ENCODE peak calls at places on chromosomes 12 and 14, in six cellular contexts. B is GM06990, W is uterus, C is endothelial cell, U is AG04449, I is dorsolateral prefrontal cortex. G is an unnamed sample.

GRCh38 chr12:95803817-95804216 is 13.3 kb upstream of the NTN4 start:
- DNase-seq in W (no peak), U (no peak), I (no peak), B (no peak), C (no peak), G (no peak)

GRCh38 chr14:94649543-94650443 is 37.6 kb downstream of the SERPINA3 start:
- DNase-seq in C (no peak), I (no peak), W (no peak), B (no peak), U (no peak), G (no peak)

GRCh38 chr12:63294327-63294632 is 143.3 kb upstream of the AVPR1A start:
- DNase-seq in B (no peak), C (no peak), W (no peak), U (peak; percentile 19), I (no peak), G (no peak)

GRCh38 chr14:68292467-68293334 is 473.1 kb downstream of the RAD51B start:
- DNase-seq in I (no peak), U (no peak), B (no peak), W (no peak), C (no peak), G (no peak)

GRCh38 chr14:70885343-70886014 is 21.8 kb upstream of the PCNX1 start:
- DNase-seq in B (no peak), U (no peak), W (no peak), C (no peak), I (no peak), G (no peak)

GRCh38 chr12:6347367-6348338 is 5.8 kb upstream of the TNFRSF1A start:
- DNase-seq in U (no peak), I (no peak), C (no peak), W (peak; percentile 69), B (no peak), G (no peak)

GRCh38 chr14:90426663-90427062 is 29.8 kb downstream of the CALM1 start:
- DNase-seq in C (no peak), B (no peak), U (no peak), I (peak; percentile 33), W (no peak), G (no peak)

GRCh38 chr14:36747411-36748184 is 85.9 kb downstream of the PAX9 start:
- DNase-seq in I (no peak), B (no peak), W (no peak), U (no peak), C (no peak), G (no peak)

GRCh38 chr14:92716131-92716530 is 32.3 kb downstream of the LGMN start:
- DNase-seq in B (no peak), I (no peak), U (no peak), W (no peak), C (no peak), G (no peak)

GRCh38 chr14:55794655-55795583 is 214.9 kb downstream of the KTN1 start:
- DNase-seq in I (no peak), W (no peak), C (no peak), U (no peak), B (no peak), G (no peak)

GRCh38 chr12:46950116-46950515 is 124.3 kb upstream of the SLC38A4 start:
- DNase-seq in B (no peak), C (no peak), U (no peak), I (no peak), W (no peak), G (no peak)

GRCh38 chr14:85597701-85598100 is 67.8 kb downstream of the FLRT2 start:
- DNase-seq in W (no peak), C (no peak), I (no peak), U (no peak), B (no peak), G (no peak)

GRCh38 chr12:114636723-114637480 is 47.1 kb downstream of the TBX3 start:
- DNase-seq in B (no peak), W (no peak), I (no peak), C (peak; percentile 16), U (no peak), G (no peak)

GRCh38 chr14:102056694-102057442 is 30.0 kb downstream of the HSP90AA1 start:
- DNase-seq in W (no peak), U (no peak), I (no peak), B (no peak), C (no peak), G (no peak)

GRCh38 chr14:53951661-53952265 is 4.9 kb downstream of the BMP4 start:
- DNase-seq in B (no peak), U (no peak), C (no peak), I (no peak), W (no peak), G (no peak)

GRCh38 chr12:48532601-48533000 is 7.2 kb downstream of the OR8S1 start:
- DNase-seq in C (no peak), I (no peak), U (no peak), B (no peak), W (no peak), G (no peak)

GRCh38 chr12:117052386-117053049 is 46.7 kb downstream of the TESC start:
- DNase-seq in W (no peak), U (no peak), I (no peak), C (no peak), B (no peak), G (no peak)

GRCh38 chr14:100674428-100674827 is 52.3 kb upstream of the DLK1 start:
- DNase-seq in C (no peak), W (no peak), U (no peak), I (no peak), B (no peak), G (no peak)

GRCh38 chr14:20350860-20351259 is 7.4 kb downstream of the PARP2 start:
- DNase-seq in B (no peak), C (no peak), U (no peak), I (no peak), W (no peak), G (no peak)

GRCh38 chr12:109927622-109928021 is 27.5 kb downstream of the TCHP start:
- DNase-seq in C (peak; percentile 45), U (no peak), W (no peak), B (no peak), I (no peak), G (peak; percentile 71)

GRCh38 chr12:69821441-69822204 is 3.4 kb upstream of the MYRFL start:
- DNase-seq in W (no peak), C (no peak), B (no peak), I (no peak), U (no peak), G (no peak)

GRCh38 chr12:32489070-32489469 is 89.7 kb downstream of the FGD4 start:
- DNase-seq in I (no peak), W (no peak), B (no peak), C (no peak), U (no peak), G (no peak)

GRCh38 chr12:697426-697825 is 34.2 kb upstream of the NINJ2 start:
- DNase-seq in I (no peak), U (no peak), C (no peak), B (no peak), W (no peak), G (no peak)

GRCh38 chr12:56115329-56115728 is 1.1 kb upstream of the RPL41 start:
- DNase-seq in C (no peak), W (no peak), U (no peak), B (no peak), I (no peak), G (no peak)

GRCh38 chr12:74903522-74903921 is 306.1 kb downstream of the KCNC2 start:
- DNase-seq in B (no peak), C (no peak), I (no peak), U (no peak), W (no peak), G (no peak)

GRCh38 chr12:130803707-130804106 is 35.3 kb downstream of the STX2 start:
- DNase-seq in W (no peak), U (no peak), C (no peak), I (no peak), B (no peak), G (no peak)

GRCh38 chr14:51744372-51745150 is 92.9 kb downstream of the FRMD6 start:
- DNase-seq in I (no peak), C (no peak), W (no peak), U (no peak), B (no peak), G (no peak)

GRCh38 chr14:51750542-51750941 is 98.8 kb downstream of the FRMD6 start:
- DNase-seq in W (no peak), C (peak; percentile 24), B (no peak), I (no peak), U (no peak), G (no peak)
- TF ChIP-seq CTCF in W (no peak), C (no peak), B (no peak), I (no peak), U (no peak), G (peak; percentile 13)

GRCh38 chr12:13002301-13003097 is 2.4 kb upstream of the HEBP1 start:
- DNase-seq in I (no peak), U (no peak), C (no peak), W (no peak), B (no peak), G (no peak)

GRCh38 chr12:13001725-13002040 is 1.6 kb upstream of the HEBP1 start:
- DNase-seq in U (no peak), B (no peak), W (no peak), C (no peak), I (no peak), G (no peak)

GRCh38 chr12:13000616-13000934 is 510 bp upstream of the HEBP1 start:
- DNase-seq in W (no peak), B (no peak), I (no peak), C (no peak), U (no peak), G (peak; percentile 36)

GRCh38 chr12:12999959-13000615 is at the start of gene HEBP1:
- DNase-seq in W (peak; percentile 96), U (no peak), C (peak; percentile 98), I (peak; percentile 98), B (peak; percentile 81), G (peak; percentile 98)

GRCh38 chr12:13000935-13001724 is 1.1 kb upstream of the HEBP1 start:
- DNase-seq in I (peak; percentile 69), C (peak; percentile 59), U (no peak), W (peak; percentile 66), B (peak; percentile 18), G (peak; percentile 63)
- TF ChIP-seq CTCF in I (peak; percentile 50), C (no peak), U (peak; percentile 35), W (peak; percentile 31), B (peak; percentile 20), G (no peak)

GRCh38 chr14:23005861-23006534 is 3.9 kb downstream of the C14orf93 start:
- DNase-seq in B (no peak), C (no peak), U (no peak), W (no peak), I (no peak), G (no peak)
- TF ChIP-seq CTCF in B (no peak), C (no peak), U (no peak), W (no peak), I (no peak), G (no peak)

DNA sequence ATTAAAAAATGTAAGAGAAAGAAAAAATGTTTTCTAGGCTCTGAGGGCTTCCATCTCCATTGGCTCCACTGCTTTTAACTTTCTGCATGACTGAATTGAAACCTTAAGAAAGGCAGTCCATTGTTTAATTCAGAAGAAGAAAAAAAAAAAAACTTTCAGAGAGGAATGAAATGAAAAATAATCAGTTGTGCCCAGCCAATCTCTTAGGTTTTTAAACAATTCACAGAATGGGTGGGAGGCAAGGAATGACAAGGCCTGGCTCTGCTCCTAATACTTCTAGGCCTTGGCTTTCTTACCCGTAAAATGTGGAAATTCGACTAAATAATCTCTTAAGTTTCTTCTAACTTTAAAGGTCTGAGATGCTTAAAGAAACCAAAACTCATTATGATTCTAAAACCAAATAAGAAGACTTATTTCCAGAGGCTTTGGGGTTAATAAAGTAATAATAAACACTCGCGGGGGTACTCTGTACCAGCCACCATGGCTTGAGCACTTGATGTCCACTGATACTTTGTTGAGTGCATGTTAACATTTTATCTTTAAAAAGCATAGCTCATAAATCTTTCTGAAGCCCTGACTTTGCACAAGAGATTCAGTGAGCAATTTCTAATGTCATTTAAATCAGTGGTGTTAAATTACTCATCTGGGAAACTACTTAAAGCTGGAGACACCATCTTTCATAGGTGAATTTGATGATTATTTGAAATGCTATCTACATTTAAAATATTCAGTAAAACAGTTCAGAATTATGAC is 49.6 kb downstream of the STON2 start:
- DNase-seq in W (no peak), B (no peak), U (no peak), I (no peak), C (no peak), G (no peak)
- TF ChIP-seq CTCF in W (no peak), B (no peak), U (no peak), I (no peak), C (no peak), G (no peak)